ENCODE peak calls at places on chromosomes 5 and 9, in five cellular contexts. Q is heart left ventricle, C is upper lobe of right lung, P is NCI-H1105, J is HepG2. V is an unnamed sample.

GRCh38 chr5:112917453-112918005 is 4.5 kb downstream of the REEP5 start:
- DNase-seq in Q (no peak), C (no peak), J (peak; percentile 28), P (no peak), V (no peak)

GRCh38 chr5:80238078-80238477 is 17.8 kb downstream of the SERINC5 start:
- DNase-seq in C (no peak), Q (no peak), P (no peak), J (no peak), V (no peak)

GRCh38 chr5:161676109-161676508 is 9.4 kb upstream of the GABRA6 start:
- DNase-seq in J (peak; percentile 6), C (no peak), Q (no peak), P (no peak), V (no peak)

GRCh38 chr5:141611289-141611688 is 7.5 kb downstream of the DIAPH1 start:
- DNase-seq in P (no peak), Q (no peak), J (no peak), C (no peak), V (no peak)

GRCh38 chr5:127089206-127089605 is 15.9 kb upstream of the C5orf63 start:
- DNase-seq in P (no peak), C (no peak), J (no peak), Q (no peak), V (no peak)

GRCh38 chr5:132662925-132663770 is 5.2 kb downstream of the IL13 start:
- DNase-seq in P (no peak), J (peak; percentile 36), Q (no peak), C (no peak), V (no peak)

GRCh38 chr5:72210913-72211670 is 103.8 kb downstream of the MAP1B start:
- DNase-seq in Q (peak; percentile 51), J (peak; percentile 44), C (no peak), P (no peak), V (no peak)

GRCh38 chr5:141494761-141495455 is 6.0 kb downstream of the PCDHGC5 start:
- DNase-seq in Q (no peak), P (no peak), J (no peak), C (no peak), V (no peak)

GRCh38 chr9:114538241-114538640 is 33.0 kb upstream of the WHRN start:
- DNase-seq in Q (no peak), C (no peak), J (peak; percentile 37), P (no peak), V (no peak)

GRCh38 chr5:73135429-73136276 is 15.3 kb downstream of the TMEM171 start:
- DNase-seq in J (peak; percentile 18), P (no peak), Q (no peak), C (no peak), V (no peak)

GRCh38 chr9:27528886-27529315 is 713 bp downstream of the MOB3B start:
- DNase-seq in P (no peak), C (peak; percentile 82), J (no peak), Q (peak; percentile 33), V (peak; percentile 79)

GRCh38 chr5:36367524-36367923 is 65.8 kb upstream of the RANBP3L start:
- DNase-seq in P (no peak), Q (no peak), J (no peak), C (no peak), V (no peak)

GRCh38 chr9:79946718-79947117 is 375.0 kb downstream of the TLE4 start:
- DNase-seq in Q (no peak), J (no peak), P (no peak), C (no peak), V (no peak)

GRCh38 chr5:169018980-169019379 is 282.0 kb downstream of the SLIT3 start:
- DNase-seq in Q (no peak), P (no peak), J (no peak), C (no peak), V (no peak)

GRCh38 chr9:89436963-89437625 is 60.8 kb downstream of the SEMA4D start:
- DNase-seq in J (no peak), P (peak; percentile 61), C (peak; percentile 82), Q (no peak), V (no peak)

GRCh38 chr5:6328173-6328572 is 50.2 kb downstream of the MED10 start:
- DNase-seq in Q (no peak), J (peak; percentile 12), P (no peak), C (no peak), V (peak; percentile 41)

GRCh38 chr9:123391233-123391632 is 35.2 kb downstream of the CRB2 start:
- DNase-seq in J (no peak), P (no peak), Q (no peak), C (no peak), V (no peak)

GRCh38 chr5:73214921-73215490 is 42.0 kb downstream of the TMEM174 start:
- DNase-seq in C (no peak), P (no peak), Q (no peak), J (no peak), V (no peak)

GRCh38 chr5:565782-566445 is 41.7 kb upstream of the SLC9A3 start:
- DNase-seq in Q (no peak), J (no peak), C (no peak), P (no peak), V (peak; percentile 60)

GRCh38 chr9:121816845-121817450 is 165.5 kb downstream of the DAB2IP start:
- DNase-seq in J (no peak), C (no peak), Q (no peak), P (no peak), V (no peak)

V was measured in cardiac septum.